ENCODE peak calls at places on chromosomes 3 and 15, in four cellular contexts. One of them, this sample, is unnamed.

GRCh38 chr3:156509209-156510174 is 45.4 kb downstream of the SSR3 start:
- DNase-seq in sigmoid colon: no peak
- DNase-seq in uterus: no peak
- DNase-seq in brain microvascular endothelial cell: peak
- DNase-seq in this sample: no peak

GRCh38 chr3:133937756-133938601 is 42.3 kb upstream of the RAB6B start:
- DNase-seq in sigmoid colon: peak
- DNase-seq in uterus: no peak
- DNase-seq in brain microvascular endothelial cell: no peak
- DNase-seq in this sample: peak

GRCh38 chr3:13194285-13195209 is 121.3 kb upstream of the IQSEC1 start:
- DNase-seq in sigmoid colon: peak
- DNase-seq in uterus: no peak
- DNase-seq in brain microvascular endothelial cell: no peak
- DNase-seq in this sample: no peak

GRCh38 chr15:74620636-74621545 is 5.3 kb downstream of the CLK3 start:
- DNase-seq in sigmoid colon: no peak
- DNase-seq in uterus: peak
- DNase-seq in brain microvascular endothelial cell: peak
- DNase-seq in this sample: no peak

GRCh38 chr15:51119120-51119519 is 24.4 kb upstream of the TNFAIP8L3 start:
- DNase-seq in sigmoid colon: no peak
- DNase-seq in uterus: no peak
- DNase-seq in brain microvascular endothelial cell: peak
- DNase-seq in this sample: no peak

GRCh38 chr3:29597376-29598008 is 316.6 kb downstream of the RBMS3 start:
- DNase-seq in sigmoid colon: no peak
- DNase-seq in uterus: no peak
- DNase-seq in brain microvascular endothelial cell: no peak
- DNase-seq in this sample: no peak

GRCh38 chr15:29208352-29208751 is 61.3 kb downstream of the NSMCE3 start:
- DNase-seq in sigmoid colon: no peak
- DNase-seq in uterus: no peak
- DNase-seq in brain microvascular endothelial cell: peak
- DNase-seq in this sample: no peak

GRCh38 chr3:15220661-15221060 is 14.6 kb downstream of the CAPN7 start:
- DNase-seq in sigmoid colon: no peak
- DNase-seq in uterus: no peak
- DNase-seq in brain microvascular endothelial cell: no peak
- DNase-seq in this sample: no peak

GRCh38 chr15:80615783-80616391 is 79.2 kb upstream of the ABHD17C start:
- DNase-seq in sigmoid colon: peak
- DNase-seq in uterus: peak
- DNase-seq in brain microvascular endothelial cell: no peak
- DNase-seq in this sample: no peak

GRCh38 chr15:75198560-75199346 is 2.9 kb upstream of the C15orf39 start:
- DNase-seq in sigmoid colon: no peak
- DNase-seq in uterus: no peak
- DNase-seq in brain microvascular endothelial cell: peak
- DNase-seq in this sample: no peak

GRCh38 chr3:43958005-43958770 is 267.4 kb downstream of the ABHD5 start:
- DNase-seq in sigmoid colon: no peak
- DNase-seq in uterus: no peak
- DNase-seq in brain microvascular endothelial cell: no peak
- DNase-seq in this sample: no peak

GRCh38 chr15:64767203-64767602 is 8.2 kb downstream of the RBPMS2 start:
- DNase-seq in sigmoid colon: no peak
- DNase-seq in uterus: no peak
- DNase-seq in brain microvascular endothelial cell: no peak
- DNase-seq in this sample: no peak

GRCh38 chr3:49759226-49759625 is 27.1 kb downstream of the IP6K1 start:
- DNase-seq in sigmoid colon: no peak
- DNase-seq in uterus: peak
- DNase-seq in brain microvascular endothelial cell: no peak
- DNase-seq in this sample: no peak

GRCh38 chr3:179236676-179237301 is 14.1 kb downstream of the KCNMB3 start:
- DNase-seq in sigmoid colon: no peak
- DNase-seq in uterus: no peak
- DNase-seq in brain microvascular endothelial cell: no peak
- DNase-seq in this sample: no peak

GRCh38 chr3:151282921-151283320 is 4.6 kb upstream of the P2RY14 start:
- DNase-seq in sigmoid colon: no peak
- DNase-seq in uterus: no peak
- DNase-seq in brain microvascular endothelial cell: peak
- DNase-seq in this sample: no peak

GRCh38 chr3:78988324-78988723 is 779.5 kb downstream of the ROBO1 start:
- DNase-seq in sigmoid colon: no peak
- DNase-seq in uterus: no peak
- DNase-seq in brain microvascular endothelial cell: no peak
- DNase-seq in this sample: no peak

GRCh38 chr3:66442254-66443249 is 58.3 kb downstream of the LRIG1 start:
- DNase-seq in sigmoid colon: peak
- DNase-seq in uterus: peak
- DNase-seq in brain microvascular endothelial cell: peak
- DNase-seq in this sample: no peak

GRCh38 chr3:45034612-45035252 is 8.6 kb downstream of the CLEC3B start:
- DNase-seq in sigmoid colon: peak
- DNase-seq in uterus: no peak
- DNase-seq in brain microvascular endothelial cell: no peak
- DNase-seq in this sample: no peak

GRCh38 chr3:129286081-129286480 is 7.4 kb downstream of the HMCES start:
- DNase-seq in sigmoid colon: no peak
- DNase-seq in uterus: no peak
- DNase-seq in brain microvascular endothelial cell: no peak
- DNase-seq in this sample: no peak

GRCh38 chr3:37992271-37993066 is 1.9 kb downstream of the VILL start:
- DNase-seq in sigmoid colon: peak
- DNase-seq in uterus: no peak
- DNase-seq in brain microvascular endothelial cell: no peak
- DNase-seq in this sample: peak

GRCh38 chr15:82140859-82141258 is 95.0 kb upstream of the MEX3B start:
- DNase-seq in sigmoid colon: no peak
- DNase-seq in uterus: no peak
- DNase-seq in brain microvascular endothelial cell: no peak
- DNase-seq in this sample: no peak

GRCh38 chr3:29099296-29099695 is 181.6 kb upstream of the RBMS3 start:
- DNase-seq in sigmoid colon: peak
- DNase-seq in uterus: no peak
- DNase-seq in brain microvascular endothelial cell: no peak
- DNase-seq in this sample: no peak

GRCh38 chr15:57647791-57648130 is 56.1 kb downstream of the MYZAP start:
- DNase-seq in sigmoid colon: no peak
- DNase-seq in uterus: no peak
- DNase-seq in brain microvascular endothelial cell: peak
- DNase-seq in this sample: no peak

GRCh38 chr3:61564405-61565059 is 3.2 kb downstream of the PTPRG start:
- DNase-seq in sigmoid colon: peak
- DNase-seq in uterus: peak
- DNase-seq in brain microvascular endothelial cell: peak
- DNase-seq in this sample: peak

GRCh38 chr15:45386420-45386819 is 8.1 kb upstream of the GATM start:
- DNase-seq in sigmoid colon: no peak
- DNase-seq in uterus: no peak
- DNase-seq in brain microvascular endothelial cell: no peak
- DNase-seq in this sample: no peak

GRCh38 chr3:111884411-111885018 is 25.4 kb downstream of the PHLDB2 start:
- DNase-seq in sigmoid colon: no peak
- DNase-seq in uterus: peak
- DNase-seq in brain microvascular endothelial cell: no peak
- DNase-seq in this sample: no peak

GRCh38 chr3:173911446-173911845 is 513.9 kb downstream of the NLGN1 start:
- DNase-seq in sigmoid colon: no peak
- DNase-seq in uterus: no peak
- DNase-seq in brain microvascular endothelial cell: no peak
- DNase-seq in this sample: no peak

GRCh38 chr3:151156618-151157216 is 46.3 kb downstream of the GPR171 start:
- DNase-seq in sigmoid colon: no peak
- DNase-seq in uterus: no peak
- DNase-seq in brain microvascular endothelial cell: peak
- DNase-seq in this sample: no peak

GRCh38 chr15:94327356-94327936 is 96.1 kb downstream of the MCTP2 start:
- DNase-seq in sigmoid colon: no peak
- DNase-seq in uterus: no peak
- DNase-seq in brain microvascular endothelial cell: peak
- DNase-seq in this sample: no peak

GRCh38 chr15:34719051-34719882 is 35.5 kb downstream of the GJD2 start:
- DNase-seq in sigmoid colon: no peak
- DNase-seq in uterus: no peak
- DNase-seq in brain microvascular endothelial cell: no peak
- DNase-seq in this sample: no peak

GRCh38 chr15:68277605-68278344 is at the start of gene FEM1B:
- DNase-seq in sigmoid colon: peak
- DNase-seq in uterus: peak
- DNase-seq in brain microvascular endothelial cell: peak
- DNase-seq in this sample: peak
- TF ChIP-seq CTCF in sigmoid colon: no peak
- TF ChIP-seq CTCF in uterus: no peak
- TF ChIP-seq CTCF in brain microvascular endothelial cell: peak
- TF ChIP-seq CTCF in this sample: no peak

GRCh38 chr3:47156418-47156817 is 7.5 kb downstream of the SETD2 start:
- DNase-seq in sigmoid colon: no peak
- DNase-seq in uterus: no peak
- DNase-seq in brain microvascular endothelial cell: no peak
- DNase-seq in this sample: no peak

GRCh38 chr3:47159153-47159552 is 4.8 kb downstream of the SETD2 start:
- DNase-seq in sigmoid colon: no peak
- DNase-seq in uterus: no peak
- DNase-seq in brain microvascular endothelial cell: no peak
- DNase-seq in this sample: no peak

GRCh38 chr3:47159820-47160219 is 4.1 kb downstream of the SETD2 start:
- DNase-seq in sigmoid colon: no peak
- DNase-seq in uterus: no peak
- DNase-seq in brain microvascular endothelial cell: no peak
- DNase-seq in this sample: no peak

GRCh38 chr3:47161983-47162694 is 1.8 kb downstream of the SETD2 start:
- DNase-seq in sigmoid colon: no peak
- DNase-seq in uterus: no peak
- DNase-seq in brain microvascular endothelial cell: no peak
- DNase-seq in this sample: no peak

DNA sequence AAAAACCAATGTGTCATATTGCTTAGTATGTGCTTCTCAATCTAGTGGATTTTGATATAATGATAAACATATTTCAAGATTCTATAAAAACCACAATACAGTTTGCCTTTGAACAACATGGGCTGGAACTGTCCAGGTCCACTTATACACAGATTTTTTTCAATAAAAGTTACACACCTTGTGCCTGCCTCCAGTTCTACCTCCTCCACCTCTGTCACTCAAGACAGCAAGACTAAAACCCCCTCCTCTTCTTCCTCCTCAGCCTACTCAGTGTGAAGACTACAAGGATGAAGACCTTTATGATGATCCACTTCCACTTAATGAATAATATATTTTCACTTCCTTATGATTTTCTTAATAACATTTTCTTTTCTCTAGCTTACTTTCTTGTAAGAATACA is 5.7 kb downstream of the SETD2 start:
- DNase-seq in sigmoid colon: no peak
- DNase-seq in uterus: no peak
- DNase-seq in brain microvascular endothelial cell: no peak
- DNase-seq in this sample: no peak
- H3K27ac ChIP-seq in sigmoid colon: no peak
- H3K27ac ChIP-seq in uterus: no peak
- H3K27ac ChIP-seq in brain microvascular endothelial cell: no peak
- H3K27ac ChIP-seq in this sample: no peak

GRCh38 chr15:100533934-100534333 is 5.2 kb upstream of the CERS3 start:
- DNase-seq in sigmoid colon: no peak
- DNase-seq in uterus: no peak
- DNase-seq in brain microvascular endothelial cell: no peak
- DNase-seq in this sample: no peak

GRCh38 chr15:100537326-100537725 is 8.6 kb upstream of the CERS3 start:
- DNase-seq in sigmoid colon: no peak
- DNase-seq in uterus: no peak
- DNase-seq in brain microvascular endothelial cell: no peak
- DNase-seq in this sample: no peak

GRCh38 chr15:100542290-100542689 is 13.5 kb upstream of the CERS3 start:
- DNase-seq in sigmoid colon: no peak
- DNase-seq in uterus: no peak
- DNase-seq in brain microvascular endothelial cell: no peak
- DNase-seq in this sample: no peak

GRCh38 chr15:100531823-100532222 is 3.1 kb upstream of the CERS3 start:
- DNase-seq in sigmoid colon: no peak
- DNase-seq in uterus: no peak
- DNase-seq in brain microvascular endothelial cell: no peak
- DNase-seq in this sample: no peak

GRCh38 chr15:100536733-100537132 is 8.0 kb upstream of the CERS3 start:
- DNase-seq in sigmoid colon: no peak
- DNase-seq in uterus: no peak
- DNase-seq in brain microvascular endothelial cell: no peak
- DNase-seq in this sample: no peak
- H3K4me3 ChIP-seq in sigmoid colon: no peak
- H3K4me3 ChIP-seq in uterus: no peak
- H3K4me3 ChIP-seq in brain microvascular endothelial cell: no peak
- H3K4me3 ChIP-seq in this sample: no peak

GRCh38 chr3:123780656-123781055 is 103.5 kb downstream of the MYLK start:
- DNase-seq in sigmoid colon: no peak
- DNase-seq in uterus: no peak
- DNase-seq in brain microvascular endothelial cell: no peak
- DNase-seq in this sample: no peak

GRCh38 chr3:123782488-123782887 is 101.6 kb downstream of the MYLK start:
- DNase-seq in sigmoid colon: no peak
- DNase-seq in uterus: no peak
- DNase-seq in brain microvascular endothelial cell: no peak
- DNase-seq in this sample: no peak

GRCh38 chr3:123779646-123780231 is 104.4 kb downstream of the MYLK start:
- DNase-seq in sigmoid colon: no peak
- DNase-seq in uterus: no peak
- DNase-seq in brain microvascular endothelial cell: no peak
- DNase-seq in this sample: no peak

GRCh38 chr3:123781571-123782275 is 102.4 kb downstream of the MYLK start:
- DNase-seq in sigmoid colon: no peak
- DNase-seq in uterus: no peak
- DNase-seq in brain microvascular endothelial cell: no peak
- DNase-seq in this sample: no peak

GRCh38 chr3:123781138-123781537 is 103.0 kb downstream of the MYLK start:
- DNase-seq in sigmoid colon: no peak
- DNase-seq in uterus: no peak
- DNase-seq in brain microvascular endothelial cell: no peak
- DNase-seq in this sample: no peak
- TF ChIP-seq CTCF in sigmoid colon: no peak
- TF ChIP-seq CTCF in uterus: no peak
- TF ChIP-seq CTCF in brain microvascular endothelial cell: peak
- TF ChIP-seq CTCF in this sample: no peak

DNA sequence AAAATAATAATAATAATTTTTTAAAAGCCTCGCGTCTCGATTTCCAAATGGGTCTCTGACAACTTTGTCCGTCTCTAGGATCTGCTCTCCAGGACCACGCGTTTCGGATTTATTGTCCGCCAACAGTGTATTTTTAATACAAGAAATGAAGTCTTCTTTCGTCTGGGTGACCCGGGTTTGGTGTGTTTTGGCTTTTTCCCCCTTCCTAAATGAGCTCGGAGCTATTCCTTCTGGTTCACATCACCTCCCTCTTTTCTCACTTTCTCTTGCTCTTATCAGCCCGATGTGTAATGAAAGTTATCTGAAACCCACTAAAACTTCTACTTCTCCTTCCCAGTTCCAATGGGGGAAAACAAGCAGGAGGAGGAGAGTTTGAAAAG is 516.7 kb downstream of the MECOM start:
- DNase-seq in sigmoid colon: no peak
- DNase-seq in uterus: no peak
- DNase-seq in brain microvascular endothelial cell: no peak
- DNase-seq in this sample: no peak
- H3K27ac ChIP-seq in sigmoid colon: peak
- H3K27ac ChIP-seq in uterus: peak
- H3K27ac ChIP-seq in brain microvascular endothelial cell: peak
- H3K27ac ChIP-seq in this sample: peak

This sample was measured in coronary artery.